ENCODE peak calls at places on chromosomes 7 and 10, in ten cellular contexts. One of them, this sample, is unnamed.
A peak's percentile ranks its signal among the peaks of the same experiment; 100 is the strongest.

GRCh38 chr7:98964596-98964995 is 86.3 kb downstream of the TRRAP start:
- DNase-seq in stomach: no peak
- DNase-seq in heart right ventricle: no peak
- DNase-seq in transverse colon: no peak
- DNase-seq in epithelial cell of esophagus: no peak
- DNase-seq in Peyer's patch: no peak
- DNase-seq in cardiac muscle cell: no peak
- DNase-seq in dorsolateral prefrontal cortex: no peak
- DNase-seq in uterus: no peak
- DNase-seq in body of pancreas: no peak
- DNase-seq in this sample: no peak

GRCh38 chr10:127600479-127600878 is 51.4 kb downstream of the NPS start:
- DNase-seq in stomach: no peak
- DNase-seq in heart right ventricle: no peak
- DNase-seq in transverse colon: no peak
- DNase-seq in epithelial cell of esophagus: no peak
- DNase-seq in Peyer's patch: no peak
- DNase-seq in cardiac muscle cell: peak; percentile 58
- DNase-seq in dorsolateral prefrontal cortex: no peak
- DNase-seq in uterus: no peak
- DNase-seq in body of pancreas: no peak
- DNase-seq in this sample: peak; percentile 78

GRCh38 chr7:48052748-48053147 is 17.4 kb downstream of the C7orf57 start:
- DNase-seq in stomach: no peak
- DNase-seq in heart right ventricle: no peak
- DNase-seq in transverse colon: no peak
- DNase-seq in epithelial cell of esophagus: peak; percentile 61
- DNase-seq in Peyer's patch: no peak
- DNase-seq in cardiac muscle cell: no peak
- DNase-seq in dorsolateral prefrontal cortex: no peak
- DNase-seq in uterus: no peak
- DNase-seq in body of pancreas: no peak
- DNase-seq in this sample: no peak

GRCh38 chr10:34872820-34873219 is 57.7 kb upstream of the PARD3 start:
- DNase-seq in stomach: no peak
- DNase-seq in heart right ventricle: no peak
- DNase-seq in transverse colon: no peak
- DNase-seq in epithelial cell of esophagus: no peak
- DNase-seq in Peyer's patch: no peak
- DNase-seq in cardiac muscle cell: no peak
- DNase-seq in dorsolateral prefrontal cortex: no peak
- DNase-seq in uterus: no peak
- DNase-seq in body of pancreas: no peak
- DNase-seq in this sample: no peak

GRCh38 chr7:105202561-105203130 is 186.1 kb downstream of the SRPK2 start:
- DNase-seq in stomach: no peak
- DNase-seq in heart right ventricle: no peak
- DNase-seq in transverse colon: no peak
- DNase-seq in epithelial cell of esophagus: no peak
- DNase-seq in Peyer's patch: no peak
- DNase-seq in cardiac muscle cell: no peak
- DNase-seq in dorsolateral prefrontal cortex: no peak
- DNase-seq in uterus: no peak
- DNase-seq in body of pancreas: no peak
- DNase-seq in this sample: no peak

GRCh38 chr7:10239643-10240345 is 733.9 kb upstream of the PHF14 start:
- DNase-seq in stomach: no peak
- DNase-seq in heart right ventricle: peak; percentile 42
- DNase-seq in transverse colon: no peak
- DNase-seq in epithelial cell of esophagus: no peak
- DNase-seq in Peyer's patch: no peak
- DNase-seq in cardiac muscle cell: peak; percentile 21
- DNase-seq in dorsolateral prefrontal cortex: no peak
- DNase-seq in uterus: no peak
- DNase-seq in body of pancreas: no peak
- DNase-seq in this sample: no peak

GRCh38 chr7:112257073-112257472 is 50.6 kb downstream of the ZNF277 start:
- DNase-seq in stomach: no peak
- DNase-seq in heart right ventricle: no peak
- DNase-seq in transverse colon: no peak
- DNase-seq in epithelial cell of esophagus: no peak
- DNase-seq in Peyer's patch: no peak
- DNase-seq in cardiac muscle cell: no peak
- DNase-seq in dorsolateral prefrontal cortex: no peak
- DNase-seq in uterus: no peak
- DNase-seq in body of pancreas: no peak
- DNase-seq in this sample: no peak

GRCh38 chr10:125584954-125585353 is 98.0 kb downstream of the TEX36 start:
- DNase-seq in stomach: no peak
- DNase-seq in heart right ventricle: no peak
- DNase-seq in transverse colon: no peak
- DNase-seq in epithelial cell of esophagus: peak; percentile 70
- DNase-seq in Peyer's patch: no peak
- DNase-seq in cardiac muscle cell: no peak
- DNase-seq in dorsolateral prefrontal cortex: no peak
- DNase-seq in uterus: no peak
- DNase-seq in body of pancreas: no peak
- DNase-seq in this sample: no peak

GRCh38 chr10:100528885-100529472 is 692 bp downstream of the NDUFB8 start:
- DNase-seq in stomach: no peak
- DNase-seq in heart right ventricle: no peak
- DNase-seq in transverse colon: no peak
- DNase-seq in epithelial cell of esophagus: no peak
- DNase-seq in Peyer's patch: no peak
- DNase-seq in cardiac muscle cell: no peak
- DNase-seq in dorsolateral prefrontal cortex: no peak
- DNase-seq in uterus: no peak
- DNase-seq in body of pancreas: no peak
- DNase-seq in this sample: peak; percentile 18

GRCh38 chr10:93594518-93594917 is 6.5 kb downstream of the RBP4 start:
- DNase-seq in stomach: no peak
- DNase-seq in heart right ventricle: no peak
- DNase-seq in transverse colon: no peak
- DNase-seq in epithelial cell of esophagus: no peak
- DNase-seq in Peyer's patch: no peak
- DNase-seq in cardiac muscle cell: no peak
- DNase-seq in dorsolateral prefrontal cortex: no peak
- DNase-seq in uterus: no peak
- DNase-seq in body of pancreas: no peak
- DNase-seq in this sample: no peak

GRCh38 chr10:6058677-6059475 is 3.3 kb downstream of the IL2RA start:
- DNase-seq in stomach: peak; percentile 8
- DNase-seq in heart right ventricle: no peak
- DNase-seq in transverse colon: no peak
- DNase-seq in epithelial cell of esophagus: no peak
- DNase-seq in Peyer's patch: no peak
- DNase-seq in cardiac muscle cell: no peak
- DNase-seq in dorsolateral prefrontal cortex: no peak
- DNase-seq in uterus: no peak
- DNase-seq in body of pancreas: no peak
- DNase-seq in this sample: no peak

GRCh38 chr10:6056411-6057135 is 5.6 kb downstream of the IL2RA start:
- DNase-seq in stomach: peak; percentile 10
- DNase-seq in heart right ventricle: no peak
- DNase-seq in transverse colon: no peak
- DNase-seq in epithelial cell of esophagus: no peak
- DNase-seq in Peyer's patch: no peak
- DNase-seq in cardiac muscle cell: no peak
- DNase-seq in dorsolateral prefrontal cortex: no peak
- DNase-seq in uterus: peak; percentile 6
- DNase-seq in body of pancreas: no peak
- DNase-seq in this sample: peak; percentile 13

GRCh38 chr10:6061056-6061455 is 1.1 kb downstream of the IL2RA start:
- DNase-seq in stomach: peak; percentile 5
- DNase-seq in heart right ventricle: no peak
- DNase-seq in transverse colon: no peak
- DNase-seq in epithelial cell of esophagus: no peak
- DNase-seq in Peyer's patch: no peak
- DNase-seq in cardiac muscle cell: no peak
- DNase-seq in dorsolateral prefrontal cortex: no peak
- DNase-seq in uterus: peak; percentile 1
- DNase-seq in body of pancreas: peak; percentile 6
- DNase-seq in this sample: no peak

GRCh38 chr10:6062101-6062771 is at the start of gene IL2RA:
- DNase-seq in stomach: peak; percentile 25
- DNase-seq in heart right ventricle: no peak
- DNase-seq in transverse colon: peak; percentile 25
- DNase-seq in epithelial cell of esophagus: no peak
- DNase-seq in Peyer's patch: no peak
- DNase-seq in cardiac muscle cell: no peak
- DNase-seq in dorsolateral prefrontal cortex: no peak
- DNase-seq in uterus: no peak
- DNase-seq in body of pancreas: peak; percentile 6
- DNase-seq in this sample: no peak

GRCh38 chr10:6059506-6059905 is 2.7 kb downstream of the IL2RA start:
- DNase-seq in stomach: no peak
- DNase-seq in heart right ventricle: no peak
- DNase-seq in transverse colon: no peak
- DNase-seq in epithelial cell of esophagus: no peak
- DNase-seq in Peyer's patch: no peak
- DNase-seq in cardiac muscle cell: no peak
- DNase-seq in dorsolateral prefrontal cortex: no peak
- DNase-seq in uterus: peak; percentile 2
- DNase-seq in body of pancreas: no peak
- DNase-seq in this sample: no peak
- H3K4me3 ChIP-seq in stomach: no peak overlapping the region
- H3K4me3 ChIP-seq in heart right ventricle: no peak overlapping the region
- H3K4me3 ChIP-seq in transverse colon: no peak overlapping the region
- H3K4me3 ChIP-seq in epithelial cell of esophagus: no peak overlapping the region
- H3K4me3 ChIP-seq in Peyer's patch: no peak overlapping the region
- H3K4me3 ChIP-seq in cardiac muscle cell: no peak overlapping the region
- H3K4me3 ChIP-seq in dorsolateral prefrontal cortex: no peak overlapping the region
- H3K4me3 ChIP-seq in uterus: no peak overlapping the region
- H3K4me3 ChIP-seq in body of pancreas: no peak overlapping the region
- H3K4me3 ChIP-seq in this sample: no peak overlapping the region

GRCh38 chr7:102313997-102314780 is 27.5 kb downstream of the SH2B2 start:
- DNase-seq in stomach: no peak
- DNase-seq in heart right ventricle: no peak
- DNase-seq in transverse colon: no peak
- DNase-seq in epithelial cell of esophagus: no peak
- DNase-seq in Peyer's patch: no peak
- DNase-seq in cardiac muscle cell: no peak
- DNase-seq in dorsolateral prefrontal cortex: no peak
- DNase-seq in uterus: no peak
- DNase-seq in body of pancreas: no peak
- DNase-seq in this sample: no peak

GRCh38 chr7:102318482-102318971 is 31.9 kb downstream of the SH2B2 start:
- DNase-seq in stomach: peak; percentile 59
- DNase-seq in heart right ventricle: peak; percentile 47
- DNase-seq in transverse colon: no peak
- DNase-seq in epithelial cell of esophagus: peak; percentile 75
- DNase-seq in Peyer's patch: peak; percentile 28
- DNase-seq in cardiac muscle cell: no peak
- DNase-seq in dorsolateral prefrontal cortex: no peak
- DNase-seq in uterus: no peak
- DNase-seq in body of pancreas: peak; percentile 52
- DNase-seq in this sample: no peak

GRCh38 chr7:102319671-102320070 is 33.0 kb downstream of the SH2B2 start:
- DNase-seq in stomach: no peak
- DNase-seq in heart right ventricle: no peak
- DNase-seq in transverse colon: no peak
- DNase-seq in epithelial cell of esophagus: no peak
- DNase-seq in Peyer's patch: peak; percentile 7
- DNase-seq in cardiac muscle cell: no peak
- DNase-seq in dorsolateral prefrontal cortex: no peak
- DNase-seq in uterus: no peak
- DNase-seq in body of pancreas: no peak
- DNase-seq in this sample: no peak

GRCh38 chr7:102320181-102320580 is 33.5 kb downstream of the SH2B2 start:
- DNase-seq in stomach: no peak
- DNase-seq in heart right ventricle: no peak
- DNase-seq in transverse colon: no peak
- DNase-seq in epithelial cell of esophagus: no peak
- DNase-seq in Peyer's patch: peak; percentile 35
- DNase-seq in cardiac muscle cell: no peak
- DNase-seq in dorsolateral prefrontal cortex: no peak
- DNase-seq in uterus: no peak
- DNase-seq in body of pancreas: no peak
- DNase-seq in this sample: no peak

GRCh38 chr7:102317231-102318059 is 30.8 kb downstream of the SH2B2 start:
- DNase-seq in stomach: no peak
- DNase-seq in heart right ventricle: no peak
- DNase-seq in transverse colon: no peak
- DNase-seq in epithelial cell of esophagus: no peak
- DNase-seq in Peyer's patch: peak; percentile 24
- DNase-seq in cardiac muscle cell: no peak
- DNase-seq in dorsolateral prefrontal cortex: no peak
- DNase-seq in uterus: no peak
- DNase-seq in body of pancreas: no peak
- DNase-seq in this sample: no peak
- TF ChIP-seq CTCF in stomach: no peak
- TF ChIP-seq CTCF in heart right ventricle: no peak
- TF ChIP-seq CTCF in transverse colon: no peak
- TF ChIP-seq CTCF in epithelial cell of esophagus: no peak
- TF ChIP-seq CTCF in Peyer's patch: no peak
- TF ChIP-seq CTCF in cardiac muscle cell: peak; percentile 6
- TF ChIP-seq CTCF in dorsolateral prefrontal cortex: no peak
- TF ChIP-seq CTCF in uterus: no peak
- TF ChIP-seq CTCF in body of pancreas: no peak
- TF ChIP-seq CTCF in this sample: no peak

DNA sequence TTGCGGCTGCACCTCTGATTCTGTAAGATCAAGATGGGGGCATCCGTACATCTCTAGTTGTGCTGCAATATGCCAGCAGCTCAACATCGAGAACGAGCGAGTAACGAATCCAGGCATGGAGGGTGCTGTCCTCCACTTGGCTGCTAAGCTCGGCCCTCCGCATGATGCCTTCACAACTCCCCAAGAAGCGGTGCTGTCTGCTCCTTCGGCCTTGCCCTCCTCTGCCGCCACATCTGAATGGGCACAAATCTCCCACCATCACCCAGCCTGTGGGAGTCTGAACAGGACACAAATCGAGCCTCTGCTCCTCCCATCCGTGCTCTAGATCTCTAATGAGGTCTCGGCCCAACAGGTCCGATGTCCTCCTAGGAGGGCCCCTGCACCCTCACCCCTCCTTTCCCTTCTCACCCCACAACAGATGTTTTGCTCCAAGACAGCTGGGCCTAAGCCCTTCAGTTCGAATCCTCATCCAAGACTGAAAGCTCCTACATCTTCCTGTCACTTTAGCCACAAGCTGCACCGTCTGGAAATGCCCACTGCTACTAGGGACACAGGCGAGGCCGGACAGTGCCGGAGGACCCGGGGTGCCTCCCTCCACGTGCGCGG is 86.7 kb downstream of the ZNF33B start:
- DNase-seq in stomach: no peak
- DNase-seq in heart right ventricle: no peak
- DNase-seq in transverse colon: no peak
- DNase-seq in epithelial cell of esophagus: no peak
- DNase-seq in Peyer's patch: no peak
- DNase-seq in cardiac muscle cell: no peak
- DNase-seq in dorsolateral prefrontal cortex: no peak
- DNase-seq in uterus: no peak
- DNase-seq in body of pancreas: no peak
- DNase-seq in this sample: peak; percentile 3
- H3K4me3 ChIP-seq in stomach: peak overlapping the region; percentile 88
- H3K4me3 ChIP-seq in heart right ventricle: peak overlapping the region; percentile 70
- H3K4me3 ChIP-seq in transverse colon: peak overlapping the region; percentile 74
- H3K4me3 ChIP-seq in epithelial cell of esophagus: peak overlapping the region; percentile 83
- H3K4me3 ChIP-seq in Peyer's patch: peak overlapping the region; percentile 73
- H3K4me3 ChIP-seq in cardiac muscle cell: peak overlapping the region; percentile 54
- H3K4me3 ChIP-seq in dorsolateral prefrontal cortex: peak overlapping the region; percentile 78
- H3K4me3 ChIP-seq in uterus: peak overlapping the region; percentile 90
- H3K4me3 ChIP-seq in body of pancreas: peak overlapping the region; percentile 32
- H3K4me3 ChIP-seq in this sample: peak overlapping the region; percentile 69

GRCh38 chr7:117119192-117119924 is 166.1 kb downstream of the ST7 start:
- DNase-seq in stomach: peak; percentile 80
- DNase-seq in heart right ventricle: peak; percentile 82
- DNase-seq in transverse colon: peak; percentile 81
- DNase-seq in epithelial cell of esophagus: peak; percentile 77
- DNase-seq in Peyer's patch: peak; percentile 81
- DNase-seq in cardiac muscle cell: peak; percentile 87
- DNase-seq in dorsolateral prefrontal cortex: peak; percentile 73
- DNase-seq in uterus: peak; percentile 81
- DNase-seq in body of pancreas: peak; percentile 79
- DNase-seq in this sample: peak; percentile 91
- TF ChIP-seq CTCF in stomach: peak; percentile 66
- TF ChIP-seq CTCF in heart right ventricle: peak; percentile 89
- TF ChIP-seq CTCF in transverse colon: peak; percentile 88
- TF ChIP-seq CTCF in epithelial cell of esophagus: peak; percentile 95
- TF ChIP-seq CTCF in Peyer's patch: peak; percentile 57
- TF ChIP-seq CTCF in cardiac muscle cell: peak; percentile 86
- TF ChIP-seq CTCF in dorsolateral prefrontal cortex: peak; percentile 85
- TF ChIP-seq CTCF in uterus: peak; percentile 78
- TF ChIP-seq CTCF in body of pancreas: peak; percentile 80
- TF ChIP-seq CTCF in this sample: peak; percentile 98

This sample was measured in neural progenitor cell.